ENCODE peak calls at places on chromosomes 13 and 19, in four cellular contexts. Z is pancreas, O is A549, J is hepatocyte. B is an unnamed sample. For H3K9me3, the result is how much of the 10 kb centered on the place peaks cover.

GRCh38 chr13:91313103-91313502 is 34.4 kb upstream of the MIR17HG start:
- DNase-seq in Z (no peak), O (peak), J (peak), B (no peak)

GRCh38 chr13:98349731-98350305 is 172.7 kb upstream of the RNF113B start:
- DNase-seq in Z (no peak), O (peak), J (peak), B (peak)

GRCh38 chr19:1837625-1838105 is 10.6 kb downstream of the REXO1 start:
- DNase-seq in Z (no peak), O (no peak), J (peak), B (peak)

GRCh38 chr19:6956573-6956972 is 64.7 kb downstream of the MBD3L2B start:
- DNase-seq in Z (no peak), O (no peak), J (no peak), B (no peak)

GRCh38 chr13:103178986-103179695 is 112.9 kb upstream of the SLC10A2 start:
- DNase-seq in Z (no peak), O (no peak), J (no peak), B (no peak)

GRCh38 chr13:66673401-66673800 is 556.7 kb downstream of the PCDH9 start:
- DNase-seq in Z (no peak), O (peak), J (no peak), B (no peak)

GRCh38 chr19:498591-498950 is 2.3 kb downstream of the MADCAM1 start:
- DNase-seq in Z (no peak), O (no peak), J (peak), B (no peak)

GRCh38 chr13:97257800-97258799 is 36.0 kb downstream of the MBNL2 start:
- DNase-seq in Z (peak), O (peak), J (peak), B (no peak)

GRCh38 chr19:1853295-1854031 is 5.2 kb upstream of the REXO1 start:
- DNase-seq in Z (peak), O (peak), J (peak), B (peak)

GRCh38 chr13:98481511-98481951 is 95.4 kb downstream of the STK24 start:
- DNase-seq in Z (no peak), O (no peak), J (no peak), B (no peak)

DNA sequence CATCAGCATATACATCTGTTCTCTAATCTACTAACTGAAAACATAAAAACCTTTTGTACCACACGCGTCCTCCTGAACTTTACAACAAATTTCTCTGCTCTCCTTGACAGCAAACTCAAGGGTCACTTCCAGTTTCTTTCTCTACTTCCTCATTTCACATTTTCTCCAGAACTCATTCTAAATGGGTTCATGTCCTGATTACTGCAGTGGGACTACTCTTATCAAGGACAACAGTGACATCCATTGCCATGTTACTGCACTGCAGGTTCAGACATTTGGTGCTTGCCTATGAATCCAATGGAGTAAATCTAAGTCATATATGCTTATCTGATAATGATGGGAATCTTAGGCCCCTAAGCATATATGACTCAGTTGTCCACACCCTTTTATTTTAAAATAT is 35.3 kb downstream of the FPR3 start:
- DNase-seq in Z (no peak), O (no peak), J (no peak), B (no peak)
- H3K9me3 ChIP-seq in Z (under half), O (under half), J (under half), B (under half)

GRCh38 chr13:35858665-35859064 is 272.5 kb downstream of the DCLK1 start:
- DNase-seq in Z (no peak), O (no peak), J (no peak), B (no peak)
- H3K4me3 ChIP-seq in Z (no peak), O (no peak), J (no peak), B (no peak)

GRCh38 chr19:51978882-51979281 is 7.8 kb downstream of the ZNF350 start:
- DNase-seq in Z (no peak), O (no peak), J (no peak), B (no peak)
- H3K9me3 ChIP-seq in Z (under half), O (half or more), J (under half), B (under half)

DNA sequence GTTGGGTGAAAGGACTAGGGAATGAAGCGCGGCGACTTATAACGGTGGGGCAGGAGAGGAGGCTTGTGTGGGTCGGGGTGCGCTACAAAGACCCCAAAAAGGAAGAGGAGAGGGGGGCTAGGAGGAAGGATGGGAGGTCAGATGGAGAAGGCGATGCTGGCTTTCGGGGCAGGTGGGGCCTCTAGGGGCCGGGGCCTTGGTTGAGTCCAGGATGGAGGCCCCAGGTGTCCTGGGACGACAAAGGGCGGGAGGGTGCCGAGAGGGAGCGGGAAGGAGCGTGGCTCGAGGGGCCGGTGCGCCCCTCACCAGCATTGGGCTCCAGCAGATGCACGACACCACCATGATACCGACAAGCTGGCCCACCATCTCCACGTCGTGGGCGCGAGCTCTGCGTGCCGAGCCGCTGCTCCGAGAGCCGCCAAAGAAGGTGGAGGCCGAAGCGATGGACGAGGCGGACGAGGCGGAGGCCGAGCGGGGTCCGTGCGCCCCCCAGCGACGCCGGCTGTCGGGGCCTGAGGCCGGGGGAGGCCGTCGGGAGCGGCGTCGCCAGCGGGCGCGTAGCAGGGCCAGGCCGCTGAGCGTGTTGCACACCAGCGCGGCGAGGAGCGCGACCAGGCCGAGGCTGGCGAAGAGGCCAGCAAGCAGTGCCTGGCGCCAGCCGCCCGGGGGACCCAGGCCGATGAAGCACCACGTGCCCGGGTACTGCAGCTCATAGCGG is 1.9 kb downstream of the PTGER1 start:
- DNase-seq in Z (no peak), O (no peak), J (no peak), B (no peak)
- H3K4me3 ChIP-seq in Z (no peak), O (no peak), J (no peak), B (no peak)

GRCh38 chr19:58182989-58183821 is at the start of gene ZNF274:
- DNase-seq in Z (peak), O (peak), J (peak), B (peak)
- H3K9me3 ChIP-seq in Z (under half), O (half or more), J (half or more), B (under half)

GRCh38 chr13:40306817-40307216 is 359.6 kb downstream of the FOXO1 start:
- DNase-seq in Z (no peak), O (no peak), J (no peak), B (no peak)
- H3K4me3 ChIP-seq in Z (no peak), O (no peak), J (no peak), B (no peak)

DNA sequence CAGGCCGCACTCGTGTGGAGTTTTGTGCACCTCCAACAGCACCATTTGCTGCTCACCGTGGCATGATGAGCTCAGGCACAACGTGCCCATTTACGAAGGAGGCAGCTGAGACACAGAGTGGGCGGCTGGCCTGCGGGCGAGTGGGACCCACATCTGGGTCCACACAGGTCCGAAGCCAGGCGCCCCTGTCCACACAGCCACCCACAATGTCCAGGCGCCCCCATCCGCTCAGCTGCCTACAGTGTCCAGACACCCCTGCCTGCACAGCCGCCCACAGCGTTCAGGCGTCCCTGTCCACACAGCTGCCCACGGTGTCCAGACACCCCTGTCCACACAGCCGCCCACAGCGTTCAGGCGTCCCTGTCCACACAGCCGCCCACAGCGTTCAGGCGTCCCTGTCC is 42.5 kb upstream of the F7 start:
- DNase-seq in Z (no peak), O (no peak), J (no peak), B (no peak)
- H3K9me3 ChIP-seq in Z (under half), O (under half), J (under half), B (under half)